ENCODE peak calls at places on chromosome 2, in eight cellular contexts. J is GM06990; A is HFFc6; B is spleen; K is GM10248; M is kidney; P is CD8-positive, alpha-beta T cell; Z is astrocyte. N is an unnamed sample.

GRCh38 chr2:141440072-141440635 is 690.7 kb downstream of the LRP1B start:
- DNase-seq in Z (no peak), M (no peak), P (no peak), B (no peak), A (no peak), K (no peak), J (no peak), N (no peak)

GRCh38 chr2:237685408-237685807 is 58.0 kb downstream of the LRRFIP1 start:
- DNase-seq in M (no peak), P (no peak), K (no peak), J (no peak), B (peak), Z (no peak), A (peak), N (no peak)

GRCh38 chr2:229170171-229170570 is 100.9 kb downstream of the PID1 start:
- DNase-seq in A (no peak), K (no peak), Z (no peak), M (no peak), P (no peak), J (no peak), B (no peak), N (no peak)

GRCh38 chr2:58203018-58203417 is 38.1 kb downstream of the FANCL start:
- DNase-seq in B (no peak), M (no peak), P (no peak), A (no peak), K (no peak), J (no peak), Z (no peak), N (no peak)

GRCh38 chr2:74864728-74865722 is 31.1 kb downstream of the HK2 start:
- DNase-seq in M (no peak), P (no peak), J (no peak), K (no peak), B (no peak), Z (peak), A (no peak), N (no peak)

GRCh38 chr2:20541305-20541640 is 94.4 kb downstream of the RHOB start:
- DNase-seq in K (no peak), M (no peak), A (no peak), Z (no peak), P (no peak), B (no peak), J (no peak), N (no peak)

GRCh38 chr2:189624648-189625355 is 36.5 kb upstream of the ASNSD1 start:
- DNase-seq in Z (no peak), K (no peak), J (no peak), M (no peak), A (no peak), P (no peak), B (no peak), N (no peak)

GRCh38 chr2:30717081-30717650 is 90.1 kb downstream of the CAPN13 start:
- DNase-seq in B (no peak), M (no peak), K (no peak), J (no peak), P (no peak), Z (no peak), A (no peak), N (no peak)

GRCh38 chr2:88329815-88330603 is 122.5 kb downstream of the FOXI3 start:
- DNase-seq in M (no peak), J (peak), K (peak), P (no peak), B (no peak), Z (peak), A (no peak), N (no peak)

GRCh38 chr2:102599486-102599885 is 19.9 kb upstream of the SLC9A2 start:
- DNase-seq in A (no peak), J (no peak), P (no peak), K (no peak), M (no peak), Z (no peak), B (no peak), N (no peak)

GRCh38 chr2:101030866-101031554 is 28.9 kb downstream of the RPL31 start:
- DNase-seq in P (no peak), M (no peak), J (no peak), Z (no peak), A (no peak), B (no peak), K (no peak), N (no peak)

GRCh38 chr2:152874955-152875354 is 156.5 kb downstream of the ARL6IP6 start:
- DNase-seq in K (no peak), B (no peak), P (no peak), Z (peak), M (no peak), A (peak), J (no peak), N (no peak)

GRCh38 chr2:56369316-56369715 is 185.5 kb downstream of the CCDC85A start:
- DNase-seq in J (no peak), P (no peak), K (no peak), B (no peak), Z (peak), A (peak), M (no peak), N (no peak)

GRCh38 chr2:10918661-10919414 is 7.1 kb downstream of the KCNF1 start:
- DNase-seq in A (no peak), J (no peak), B (no peak), Z (peak), P (no peak), K (no peak), M (no peak), N (peak)

GRCh38 chr2:112095654-112096053 is 40.6 kb downstream of the TMEM87B start:
- DNase-seq in J (no peak), A (peak), P (no peak), M (no peak), K (no peak), Z (no peak), B (no peak), N (no peak)

GRCh38 chr2:209525336-209525735 is 101.5 kb downstream of the MAP2 start:
- DNase-seq in B (no peak), A (no peak), M (no peak), Z (peak), K (no peak), J (no peak), P (no peak), N (no peak)

GRCh38 chr2:163732718-163733117 is 3.1 kb downstream of the FIGN start:
- DNase-seq in Z (peak), K (no peak), B (no peak), M (no peak), J (no peak), A (no peak), P (no peak), N (no peak)

GRCh38 chr2:139369423-139370409 is 589.5 kb upstream of the NXPH2 start:
- DNase-seq in K (no peak), B (no peak), A (no peak), P (no peak), Z (no peak), M (no peak), J (no peak), N (no peak)

GRCh38 chr2:239343946-239344856 is 56.6 kb downstream of the HDAC4 start:
- DNase-seq in A (no peak), M (no peak), J (no peak), K (no peak), P (no peak), B (no peak), Z (peak), N (no peak)

GRCh38 chr2:893311-893710 is 57.3 kb upstream of the SNTG2 start:
- DNase-seq in Z (no peak), P (no peak), A (no peak), K (no peak), B (no peak), J (no peak), M (no peak), N (no peak)

GRCh38 chr2:197950754-197951153 is 146.4 kb downstream of the PLCL1 start:
- DNase-seq in B (no peak), Z (no peak), J (no peak), P (no peak), K (no peak), M (no peak), A (no peak), N (no peak)

GRCh38 chr2:226618875-226619605 is 180.6 kb downstream of the IRS1 start:
- DNase-seq in A (peak), P (no peak), M (no peak), B (no peak), Z (peak), J (no peak), K (no peak), N (no peak)

GRCh38 chr2:60570281-60570680 is 16.8 kb upstream of the BCL11A start:
- DNase-seq in Z (no peak), M (no peak), A (no peak), B (no peak), P (no peak), J (no peak), K (no peak), N (no peak)

GRCh38 chr2:207252979-207253640 is 87.4 kb upstream of the KLF7 start:
- DNase-seq in P (no peak), J (no peak), B (no peak), Z (peak), M (no peak), A (no peak), K (no peak), N (no peak)

GRCh38 chr2:11746807-11747459 is 501 bp downstream of the LPIN1 start:
- DNase-seq in J (no peak), Z (peak), K (no peak), M (no peak), P (no peak), A (no peak), B (no peak), N (no peak)

GRCh38 chr2:190512539-190513095 is 21.9 kb downstream of the NEMP2 start:
- DNase-seq in P (no peak), B (no peak), M (no peak), A (no peak), J (no peak), Z (no peak), K (no peak), N (no peak)

GRCh38 chr2:46569061-46569560 is 89.7 kb downstream of the TMEM247 start:
- DNase-seq in J (peak), P (no peak), Z (peak), M (no peak), B (no peak), K (peak), A (no peak), N (no peak)

GRCh38 chr2:54613794-54614257 is 109.6 kb upstream of the EML6 start:
- DNase-seq in K (no peak), P (no peak), A (no peak), J (no peak), B (no peak), Z (peak), M (no peak), N (no peak)

GRCh38 chr2:172472441-172473051 is 45.2 kb downstream of the ITGA6 start:
- DNase-seq in K (no peak), B (no peak), Z (no peak), M (no peak), A (no peak), P (no peak), J (no peak), N (no peak)

GRCh38 chr2:175815537-175815936 is 186.5 kb downstream of the LNPK start:
- DNase-seq in A (peak), Z (peak), P (no peak), B (no peak), M (no peak), J (no peak), K (no peak), N (no peak)

GRCh38 chr2:207987025-207987716 is 38.2 kb downstream of the PLEKHM3 start:
- DNase-seq in P (no peak), Z (no peak), J (no peak), K (no peak), M (no peak), B (no peak), A (no peak), N (no peak)

GRCh38 chr2:7392076-7392787 is 475.0 kb downstream of the RNF144A start:
- DNase-seq in J (no peak), B (no peak), K (no peak), Z (no peak), M (no peak), P (no peak), A (no peak), N (no peak)

GRCh38 chr2:40867829-40868228 is 415.9 kb upstream of the SLC8A1 start:
- DNase-seq in K (no peak), A (no peak), B (no peak), J (no peak), M (no peak), P (no peak), Z (no peak), N (no peak)

GRCh38 chr2:142843731-142844130 is 33.7 kb upstream of the KYNU start:
- DNase-seq in K (no peak), J (no peak), M (no peak), Z (no peak), P (no peak), B (no peak), A (no peak), N (no peak)

GRCh38 chr2:156935611-156936010 is 321.9 kb upstream of the GALNT5 start:
- DNase-seq in Z (peak), J (no peak), B (no peak), P (no peak), K (no peak), M (no peak), A (no peak), N (no peak)

GRCh38 chr2:134917958-134918517 is 584 bp upstream of the CCNT2 start:
- DNase-seq in Z (no peak), B (peak), J (peak), A (no peak), K (no peak), M (no peak), P (peak), N (no peak)

GRCh38 chr2:134919360-134920210 is 963 bp downstream of the CCNT2 start:
- DNase-seq in P (no peak), K (peak), J (no peak), Z (peak), A (no peak), M (no peak), B (no peak), N (no peak)

GRCh38 chr2:134917219-134917957 is 1.2 kb upstream of the CCNT2 start:
- DNase-seq in K (no peak), A (no peak), M (peak), B (peak), J (peak), Z (no peak), P (peak), N (no peak)

DNA sequence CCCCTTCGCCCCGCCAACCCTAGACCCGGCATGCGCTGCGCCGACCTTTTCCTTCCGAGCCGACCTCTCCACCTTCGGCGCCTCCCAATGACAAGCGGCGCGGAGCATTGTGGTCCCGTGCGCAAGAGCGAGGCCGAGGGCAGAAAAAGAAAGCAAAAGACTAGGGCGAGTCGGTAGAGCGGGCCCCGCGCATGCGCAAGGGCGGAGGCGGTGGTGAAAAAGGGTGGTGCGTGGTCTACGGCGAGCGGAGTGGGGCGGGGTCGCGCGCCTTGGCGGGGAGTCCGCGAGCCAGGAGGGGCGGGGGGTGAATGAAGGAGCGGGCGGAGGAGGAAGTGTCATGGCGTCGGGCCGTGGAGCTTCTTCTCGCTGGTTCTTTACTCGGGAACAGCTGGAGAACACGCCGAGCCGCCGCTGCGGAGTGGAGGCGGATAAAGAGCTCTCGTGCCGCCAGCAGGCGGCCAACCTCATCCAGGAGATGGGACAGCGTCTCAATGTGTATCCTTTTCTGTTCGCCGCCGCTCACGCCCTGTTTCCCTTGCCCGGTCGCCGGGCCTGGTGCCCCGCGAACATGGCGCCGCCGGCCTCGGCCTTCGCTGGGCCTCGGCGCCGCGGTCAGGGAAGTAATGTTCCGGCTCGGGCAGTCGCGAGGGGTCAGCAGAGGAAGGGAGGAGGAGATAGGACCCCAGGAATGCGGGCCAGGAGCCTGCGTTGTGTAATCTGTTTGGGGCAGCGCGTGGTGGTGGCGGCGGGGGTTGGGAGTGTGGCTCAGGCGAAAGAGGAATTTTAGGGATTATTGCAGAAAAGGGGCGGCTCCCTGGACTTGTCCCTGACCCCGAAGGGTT is at the start of gene CCNT2:
- DNase-seq in A (peak), P (peak), Z (peak), K (peak), B (peak), M (peak), J (peak), N (peak)
- TF ChIP-seq CTCF in A (peak), P (no peak), Z (no peak), K (no peak), B (peak), M (no peak), J (no peak), N (peak)

GRCh38 chr2:159557437-159558034 is 58.8 kb downstream of the BAZ2B start:
- DNase-seq in J (no peak), K (no peak), Z (no peak), P (no peak), B (no peak), A (peak), M (no peak), N (no peak)
- TF ChIP-seq CTCF in J (peak), K (peak), Z (no peak), P (no peak), B (no peak), A (peak), M (peak), N (peak)

GRCh38 chr2:206028101-206028500 is 57.9 kb downstream of the INO80D start:
- DNase-seq in J (no peak), P (no peak), B (no peak), M (no peak), K (no peak), A (no peak), Z (no peak), N (no peak)

GRCh38 chr2:206020151-206020550 is 65.8 kb downstream of the INO80D start:
- DNase-seq in B (no peak), K (no peak), J (no peak), M (no peak), Z (no peak), A (no peak), P (no peak), N (no peak)

DNA sequence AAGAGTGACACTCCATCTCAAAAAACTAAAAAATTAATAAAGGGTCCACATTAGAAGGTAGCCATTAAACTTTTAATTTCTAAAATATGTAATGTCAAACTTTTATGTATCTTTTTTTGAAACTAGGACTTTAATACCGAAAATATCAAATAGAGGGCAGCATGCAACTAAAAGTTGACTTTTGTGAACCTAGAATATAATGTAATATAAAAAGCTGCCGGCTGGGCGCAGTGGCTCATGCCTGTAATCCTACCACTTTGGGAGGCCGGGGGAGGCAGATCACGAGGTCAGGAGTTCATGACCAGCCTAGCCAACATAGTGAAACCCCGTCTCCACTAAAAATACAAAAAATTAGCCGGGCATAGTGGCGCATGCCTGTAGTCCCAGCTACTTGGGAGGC is 62.8 kb downstream of the INO80D start:
- DNase-seq in P (no peak), Z (no peak), M (no peak), K (no peak), A (no peak), B (no peak), J (no peak), N (no peak)
- TF ChIP-seq CTCF in P (no peak), Z (no peak), M (peak), K (no peak), A (peak), B (no peak), J (no peak), N (peak)

DNA sequence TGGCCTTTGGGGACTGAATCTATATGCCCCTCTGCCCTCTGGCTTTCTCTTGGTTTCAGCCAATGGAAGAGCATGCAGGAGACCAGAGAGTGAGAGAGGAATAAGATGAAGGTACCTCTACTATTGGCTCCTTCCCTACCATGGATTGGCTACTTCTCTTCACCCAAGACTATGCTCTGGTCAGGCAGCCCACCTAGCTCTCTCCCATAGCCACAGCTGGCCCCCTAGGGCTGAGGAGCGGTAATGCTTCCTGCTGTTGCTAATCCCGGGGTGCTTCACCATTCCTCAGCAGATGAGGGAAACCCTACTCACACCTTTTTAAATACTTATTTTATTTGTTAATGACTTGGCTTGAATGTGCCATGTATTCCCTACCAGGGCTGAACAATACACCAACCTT is 142.4 kb downstream of the MREG start:
- DNase-seq in J (no peak), M (no peak), Z (no peak), B (no peak), A (no peak), P (no peak), K (no peak), N (no peak)
- TF ChIP-seq CTCF in J (peak), M (no peak), Z (peak), B (no peak), A (peak), P (no peak), K (peak), N (peak)

GRCh38 chr2:71067567-71068217 is 756 bp upstream of the NAGK start:
- DNase-seq in B (peak), M (peak), A (no peak), J (no peak), P (no peak), Z (no peak), K (peak), N (no peak)
- TF ChIP-seq CTCF in B (no peak), M (no peak), A (peak), J (no peak), P (no peak), Z (no peak), K (peak), N (peak)

GRCh38 chr2:43402452-43402937 is 176.1 kb upstream of the ZFP36L2 start:
- DNase-seq in B (no peak), Z (no peak), P (no peak), M (no peak), J (peak), K (peak), A (no peak), N (no peak)

GRCh38 chr2:43402002-43402401 is 175.6 kb upstream of the ZFP36L2 start:
- DNase-seq in M (no peak), Z (no peak), B (no peak), A (no peak), K (peak), J (peak), P (no peak), N (no peak)

GRCh38 chr2:43399515-43400245 is 173.3 kb upstream of the ZFP36L2 start:
- DNase-seq in K (no peak), A (peak), J (no peak), B (no peak), P (no peak), Z (peak), M (no peak), N (no peak)

GRCh38 chr2:43399098-43399497 is 172.7 kb upstream of the ZFP36L2 start:
- DNase-seq in M (no peak), Z (no peak), P (no peak), A (no peak), K (no peak), J (no peak), B (no peak), N (no peak)

GRCh38 chr2:43400508-43400907 is 174.1 kb upstream of the ZFP36L2 start:
- DNase-seq in B (no peak), A (no peak), P (no peak), Z (no peak), J (no peak), K (no peak), M (no peak), N (no peak)
- TF ChIP-seq CTCF in B (no peak), A (peak), P (no peak), Z (no peak), J (no peak), K (no peak), M (no peak), N (peak)

GRCh38 chr2:165902929-165903328 is 50.6 kb downstream of the TTC21B start:
- DNase-seq in J (no peak), B (no peak), K (no peak), A (peak), Z (no peak), P (no peak), M (no peak), N (no peak)
- TF ChIP-seq CTCF in J (no peak), B (no peak), K (peak), A (peak), Z (no peak), P (no peak), M (no peak), N (peak)

DNA sequence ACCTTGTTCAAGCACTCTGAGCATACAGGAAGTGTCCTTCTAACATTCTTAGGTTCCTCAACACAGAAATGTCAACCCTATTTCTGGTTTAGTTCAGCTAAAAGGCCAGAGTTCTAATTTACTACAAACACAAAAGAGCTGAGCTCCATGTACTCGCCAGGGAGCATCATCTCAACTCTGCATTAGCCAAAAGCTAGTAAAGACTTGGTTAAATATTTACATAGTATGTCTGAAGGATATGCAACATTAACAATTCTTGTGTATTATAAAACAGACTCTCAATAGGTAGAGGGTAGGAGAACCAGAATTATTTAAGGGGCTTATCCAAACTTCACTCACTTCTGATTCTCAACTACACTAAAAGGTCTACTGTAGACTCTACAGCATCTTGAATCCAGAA is 154.6 kb downstream of the THADA start:
- DNase-seq in B (no peak), Z (no peak), A (no peak), J (no peak), M (no peak), K (no peak), P (no peak), N (no peak)
- TF ChIP-seq CTCF in B (no peak), Z (no peak), A (no peak), J (no peak), M (no peak), K (no peak), P (no peak), N (no peak)

N was measured in chondrocyte.